ENCODE peak calls at places on chromosome 1, in five cellular contexts. M, A, S, N and U are unnamed samples.

GRCh38 chr1:186757851-186758250 is 70.9 kb upstream of the PLA2G4A start:
- DNase-seq in M (no peak), A (no peak), S (no peak), N (no peak), U (no peak)

GRCh38 chr1:180412583-180412982 is 89.8 kb downstream of the ACBD6 start:
- DNase-seq in M (no peak), A (no peak), S (no peak), N (no peak), U (no peak)

GRCh38 chr1:17475729-17476128 is 36.3 kb upstream of the RCC2 start:
- DNase-seq in M (peak), A (peak), S (no peak), N (no peak), U (no peak)

GRCh38 chr1:104874044-104874443 is 1124.3 kb downstream of the AMY1C start:
- DNase-seq in M (no peak), A (no peak), S (no peak), N (no peak), U (no peak)

GRCh38 chr1:11176081-11176706 is 13.0 kb upstream of the ANGPTL7 start:
- DNase-seq in M (peak), A (peak), S (no peak), N (peak), U (no peak)

GRCh38 chr1:155134858-155135415 is 715 bp upstream of the SLC50A1 start:
- DNase-seq in M (peak), A (peak), S (peak), N (peak), U (no peak)

GRCh38 chr1:220892086-220892376 is 12.8 kb downstream of the HLX start:
- DNase-seq in M (no peak), A (no peak), S (no peak), N (no peak), U (no peak)

GRCh38 chr1:116717318-116717717 is 36.9 kb upstream of the CD2 start:
- DNase-seq in M (no peak), A (no peak), S (no peak), N (no peak), U (no peak)

GRCh38 chr1:179883040-179883501 is 986 bp downstream of the TOR1AIP1 start:
- DNase-seq in M (no peak), A (no peak), S (no peak), N (no peak), U (peak)

GRCh38 chr1:15515026-15515663 is 8.9 kb downstream of the CASP9 start:
- DNase-seq in M (peak), A (no peak), S (no peak), N (no peak), U (no peak)

GRCh38 chr1:27044613-27045091 is 32.0 kb upstream of the TENT5B start:
- DNase-seq in M (peak), A (peak), S (peak), N (peak), U (peak)
- H3K9ac ChIP-seq in M (no peak), A (no peak), S (no peak), N (no peak), U (no peak)

DNA sequence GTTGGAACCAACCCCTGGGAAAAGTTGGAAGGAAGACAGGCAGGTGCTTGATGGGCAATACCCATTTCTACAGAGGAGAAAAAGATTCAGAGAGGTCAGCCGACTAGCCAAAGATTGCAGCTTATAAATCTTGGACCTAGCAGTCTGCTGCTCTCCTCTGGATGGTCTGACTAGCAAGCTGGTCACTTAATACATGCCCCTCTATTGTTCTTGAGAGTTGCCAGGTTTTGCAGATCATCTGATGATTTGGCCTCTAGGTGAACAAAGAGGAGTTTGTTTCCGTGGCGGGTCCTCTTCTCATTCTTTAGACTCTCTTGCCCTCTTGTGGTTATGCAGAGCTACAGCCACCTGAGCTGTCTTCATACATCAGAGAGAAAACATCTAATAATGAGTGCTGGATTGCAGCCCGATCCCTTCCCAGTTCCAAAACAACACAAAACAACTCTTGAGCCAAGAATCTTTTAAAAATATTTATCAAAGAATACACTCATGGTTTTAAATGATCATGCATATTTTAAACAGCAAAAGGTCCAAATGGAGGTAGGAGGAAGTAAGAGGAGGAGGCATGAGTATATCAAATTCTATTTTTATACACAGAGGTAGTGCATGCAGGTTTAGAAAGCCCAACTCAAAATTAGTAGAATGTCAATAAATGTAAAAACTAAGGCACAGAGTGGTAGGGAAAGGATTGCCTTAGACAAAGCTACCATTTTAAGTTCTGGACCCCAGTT is 115.7 kb downstream of the SLC30A10 start:
- DNase-seq in M (peak), A (peak), S (no peak), N (peak), U (peak)
- H3K9ac ChIP-seq in M (no peak), A (no peak), S (no peak), N (no peak), U (no peak)

GRCh38 chr1:84855168-84855567 is 37.8 kb downstream of the LPAR3 start:
- DNase-seq in M (peak), A (peak), S (no peak), N (no peak), U (no peak)
- H3K9ac ChIP-seq in M (no peak), A (no peak), S (no peak), N (no peak), U (no peak)

GRCh38 chr1:109801791-109802135 is 38.0 kb upstream of the EPS8L3 start:
- DNase-seq in M (no peak), A (no peak), S (peak), N (no peak), U (peak)
- H3K9ac ChIP-seq in M (no peak), A (no peak), S (no peak), N (no peak), U (peak)

GRCh38 chr1:110408488-110408887 is 994 bp upstream of the LAMTOR5 start:
- DNase-seq in M (peak), A (no peak), S (no peak), N (no peak), U (no peak)
- H3K9ac ChIP-seq in M (peak), A (no peak), S (peak), N (no peak), U (peak)

GRCh38 chr1:204915856-204916485 is 45.3 kb downstream of the NFASC start:
- DNase-seq in M (peak), A (no peak), S (peak), N (no peak), U (no peak)
- H3K9ac ChIP-seq in M (no peak), A (no peak), S (no peak), N (no peak), U (no peak)

GRCh38 chr1:200894712-200895447 is at the start of gene INAVA:
- DNase-seq in M (no peak), A (no peak), S (peak), N (no peak), U (no peak)
- H3K9ac ChIP-seq in M (no peak), A (no peak), S (peak), N (peak), U (no peak)

GRCh38 chr1:231396643-231397042 is 25.4 kb downstream of the EGLN1 start:
- DNase-seq in M (no peak), A (no peak), S (no peak), N (no peak), U (no peak)
- H3K9ac ChIP-seq in M (peak), A (no peak), S (no peak), N (no peak), U (no peak)